ENCODE peak calls at places on chromosomes 7 and 10, in nine cellular contexts. H is cardiac muscle cell, T is fibroblast of lung, U is ovary, I is upper lobe of right lung, V is psoas muscle, S is heart right ventricle, G is heart left ventricle, W is adrenal gland. P is an unnamed sample. For H3K4me1, the result is how much of the 10 kb centered on the place peaks cover.

GRCh38 chr7:36723951-36724664 is at the start of gene AOAH:
- DNase-seq in H (no peak), T (no peak), U (no peak), I (peak), V (peak), S (peak), G (peak), W (peak), P (no peak)

GRCh38 chr10:51086695-51087094 is 12.4 kb downstream of the PRKG1 start:
- DNase-seq in H (no peak), T (no peak), U (no peak), I (no peak), V (no peak), S (no peak), G (no peak), W (no peak), P (no peak)

GRCh38 chr10:93245772-93246171 is 172.1 kb downstream of the CYP26A1 start:
- DNase-seq in H (no peak), T (no peak), U (no peak), I (no peak), V (no peak), S (no peak), G (no peak), W (no peak), P (no peak)

GRCh38 chr10:123270221-123270620 is 116.0 kb downstream of the BUB3 start:
- DNase-seq in H (no peak), T (peak), U (no peak), I (no peak), V (no peak), S (no peak), G (no peak), W (no peak), P (peak)

GRCh38 chr7:42678315-42678714 is 233.6 kb downstream of the C7orf25 start:
- DNase-seq in H (no peak), T (peak), U (no peak), I (no peak), V (no peak), S (no peak), G (no peak), W (no peak), P (no peak)

GRCh38 chr7:135207739-135208416 is 3.4 kb downstream of the WDR91 start:
- DNase-seq in H (no peak), T (no peak), U (no peak), I (no peak), V (no peak), S (no peak), G (no peak), W (no peak), P (no peak)

GRCh38 chr7:114273218-114273617 is 141.4 kb upstream of the FOXP2 start:
- DNase-seq in H (no peak), T (no peak), U (no peak), I (no peak), V (no peak), S (no peak), G (no peak), W (no peak), P (no peak)

GRCh38 chr10:44998146-44998631 is 2.5 kb upstream of the ZNF22 start:
- DNase-seq in H (no peak), T (peak), U (peak), I (no peak), V (no peak), S (no peak), G (no peak), W (no peak), P (no peak)

GRCh38 chr7:96499532-96499931 is 177.6 kb upstream of the SLC25A13 start:
- DNase-seq in H (no peak), T (no peak), U (no peak), I (no peak), V (no peak), S (no peak), G (no peak), W (no peak), P (no peak)

GRCh38 chr7:27605283-27605682 is 57.4 kb downstream of the HIBADH start:
- DNase-seq in H (no peak), T (no peak), U (no peak), I (no peak), V (no peak), S (no peak), G (no peak), W (no peak), P (no peak)
- H3K4me1 ChIP-seq in H (under half), T (under half), U (under half), I (under half), V (under half), S (under half), G (under half), W (under half), P (under half)

GRCh38 chr10:62307635-62308034 is 39.0 kb upstream of the RTKN2 start:
- DNase-seq in H (no peak), T (no peak), U (no peak), I (no peak), V (no peak), S (no peak), G (no peak), W (no peak), P (no peak)
- H3K27ac ChIP-seq in H (no peak), T (no peak), U (no peak), I (peak), V (no peak), S (no peak), G (no peak), W (no peak), P (no peak)

DNA sequence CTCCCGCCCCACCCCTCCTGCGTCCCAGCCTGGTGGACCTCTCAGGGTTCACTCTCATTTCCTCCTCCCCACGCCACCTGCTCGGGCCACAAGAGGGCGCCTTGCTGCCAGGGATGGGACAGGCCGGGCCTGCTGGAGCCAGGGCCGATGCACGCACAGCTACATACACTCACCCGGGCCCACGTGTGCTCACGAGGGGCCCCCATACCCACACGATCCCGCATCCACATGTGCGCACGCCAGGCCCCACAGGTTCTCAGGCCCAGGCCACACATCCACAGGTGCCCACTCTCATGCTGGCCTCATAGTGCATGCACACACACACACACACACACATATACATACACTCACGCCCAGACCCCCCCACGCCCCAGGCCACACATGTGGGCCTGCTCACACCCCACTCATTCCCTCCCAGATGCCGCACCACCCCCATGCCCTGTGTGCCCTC is 68.6 kb downstream of the LHPP start:
- DNase-seq in H (peak), T (peak), U (peak), I (peak), V (peak), S (peak), G (peak), W (peak), P (peak)
- TF ChIP-seq CTCF in H (peak), T (peak), U (peak), I (peak), V (peak), S (peak), G (peak), W (peak), P (peak)

DNA sequence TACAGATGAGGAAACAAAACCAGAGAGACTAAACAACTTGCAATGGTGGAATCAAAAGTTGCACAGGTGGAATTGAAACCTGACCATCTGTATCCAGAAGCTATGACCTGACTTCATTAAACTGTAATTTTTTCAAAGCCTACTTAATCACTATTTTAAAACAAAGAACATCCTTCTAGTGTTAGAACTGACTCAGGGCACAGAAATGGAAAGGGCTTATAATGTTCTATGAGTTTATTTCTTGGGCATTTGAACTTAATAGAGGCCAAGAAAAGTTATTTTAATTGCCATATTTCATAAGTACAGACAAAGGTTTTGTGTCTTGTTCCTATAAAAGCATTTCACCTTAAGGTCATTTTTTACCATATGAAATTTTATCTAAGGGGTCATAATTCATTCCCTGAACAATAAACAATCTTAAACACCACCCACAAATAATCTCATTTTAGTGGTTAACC is 8.8 kb downstream of the ITGB1 start:
- DNase-seq in H (no peak), T (peak), U (no peak), I (no peak), V (no peak), S (no peak), G (no peak), W (no peak), P (no peak)
- H3K4me1 ChIP-seq in H (under half), T (under half), U (under half), I (under half), V (half or more), S (half or more), G (under half), W (under half), P (half or more)

P was measured in foreskin keratinocyte.